ENCODE peak calls at places on chromosomes 7 and 10, in six cellular contexts. S is psoas muscle, F is fibroblast of the aortic adventitia, T is IMR-90, Z is left ventricle myocardium inferior, D is endothelial cell. K is an unnamed sample.

GRCh38 chr10:51176976-51177690 is 102.8 kb downstream of the PRKG1 start:
- DNase-seq in D (no peak), T (peak), Z (no peak), S (no peak), F (peak), K (peak)

GRCh38 chr10:100370976-100371706 is 24.1 kb downstream of the SCD start:
- DNase-seq in S (peak), F (peak), D (peak), Z (peak), T (peak), K (peak)

GRCh38 chr10:33793793-33794192 is 459.3 kb upstream of the NRP1 start:
- DNase-seq in D (no peak), S (no peak), F (no peak), Z (no peak), T (no peak), K (no peak)

GRCh38 chr10:131933016-131933694 is 32.3 kb downstream of the PPP2R2D start:
- DNase-seq in D (no peak), F (peak), T (no peak), S (no peak), Z (no peak), K (no peak)

GRCh38 chr7:102412548-102412947 is 16.4 kb downstream of the PRKRIP1 start:
- DNase-seq in Z (peak), S (peak), D (no peak), T (peak), F (peak), K (peak)

GRCh38 chr7:34675749-34676374 is 17.8 kb downstream of the NPSR1 start:
- DNase-seq in F (peak), S (no peak), D (peak), Z (no peak), T (no peak), K (peak)

GRCh38 chr7:30912986-30913671 is 1.5 kb downstream of the AQP1 start:
- DNase-seq in S (no peak), Z (no peak), T (no peak), F (no peak), D (no peak), K (no peak)

GRCh38 chr10:129968020-129968861 is 4.2 kb upstream of the EBF3 start:
- DNase-seq in S (peak), F (no peak), T (no peak), Z (no peak), D (peak), K (no peak)

GRCh38 chr10:34815174-34816066 is at the start of gene PARD3:
- DNase-seq in Z (peak), S (peak), T (peak), F (peak), D (peak), K (peak)

GRCh38 chr7:120163449-120163848 is 109.5 kb upstream of the KCND2 start:
- DNase-seq in S (no peak), D (no peak), Z (no peak), T (no peak), F (no peak), K (no peak)

DNA sequence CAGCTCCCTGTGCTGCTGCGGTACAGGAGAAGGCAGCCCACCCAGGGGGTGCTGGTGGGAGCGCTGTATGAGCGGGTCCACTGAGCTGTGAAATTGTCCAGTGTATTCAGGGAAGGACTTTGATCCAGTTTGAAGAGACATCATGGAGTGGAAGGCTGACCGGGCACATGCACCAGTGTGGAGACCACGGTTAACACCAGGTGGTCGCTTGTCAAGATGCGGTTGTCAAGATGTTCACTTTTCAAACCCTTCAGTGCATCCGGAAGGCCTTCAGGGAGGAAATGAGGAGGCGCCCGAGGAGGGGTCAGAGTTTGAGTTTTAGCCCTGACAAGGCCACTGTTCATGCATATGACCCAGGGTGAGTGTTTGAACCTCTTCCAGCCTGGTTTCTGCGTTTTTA is 6.1 kb downstream of the DOCK1 start:
- DNase-seq in D (no peak), Z (no peak), S (no peak), T (no peak), F (no peak), K (no peak)
- TF ChIP-seq CTCF in D (no peak), Z (no peak), S (no peak), T (no peak), F (no peak), K (no peak)

GRCh38 chr10:81843042-81843441 is 32.0 kb upstream of the NRG3 start:
- DNase-seq in F (no peak), D (no peak), Z (no peak), S (no peak), T (no peak), K (no peak)

GRCh38 chr10:81838950-81839349 is 36.0 kb upstream of the NRG3 start:
- DNase-seq in F (no peak), D (peak), Z (no peak), T (no peak), S (no peak), K (peak)
- TF ChIP-seq CTCF in F (no peak), D (no peak), Z (no peak), T (no peak), S (no peak), K (peak)

DNA sequence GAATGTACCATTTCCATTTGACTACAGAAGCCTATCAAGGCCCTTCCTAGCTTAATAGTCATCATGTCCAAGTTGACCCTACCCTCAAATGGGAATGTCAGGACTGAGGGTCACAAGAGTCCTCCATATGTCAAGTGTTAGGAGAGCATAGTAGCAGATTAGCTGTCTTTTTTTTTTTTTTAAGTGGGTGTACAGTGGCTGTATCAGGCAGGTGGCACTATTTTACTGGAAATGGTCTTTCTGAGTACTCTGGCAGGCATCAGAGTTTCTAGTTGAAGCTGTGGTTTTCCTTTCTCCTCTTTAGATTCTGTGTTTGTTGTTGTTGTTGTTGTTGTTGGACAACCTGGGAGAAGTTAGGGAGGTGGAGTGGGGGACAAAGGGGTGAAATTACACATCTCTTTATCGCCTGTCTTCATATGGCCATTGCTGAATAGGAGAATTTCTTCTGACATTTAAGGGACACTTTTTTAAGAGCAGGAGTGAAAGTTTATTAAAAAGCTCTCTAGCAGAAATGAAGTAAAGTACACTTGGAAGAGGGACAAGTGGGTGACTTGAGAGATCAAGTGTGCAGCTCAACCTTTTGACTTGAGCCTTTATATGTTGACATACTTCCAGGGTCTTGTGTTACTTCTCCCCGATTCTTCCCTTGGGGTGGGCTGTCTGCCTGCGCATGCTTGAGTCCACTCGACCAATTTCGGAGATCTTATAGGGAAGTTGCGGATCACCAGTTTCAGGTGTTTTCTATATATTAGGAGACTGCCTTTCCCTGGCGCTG is 104.1 kb upstream of the FOXP2 start:
- DNase-seq in S (no peak), T (no peak), F (peak), D (no peak), Z (no peak), K (peak)
- TF ChIP-seq CTCF in S (peak), T (no peak), F (no peak), D (no peak), Z (no peak), K (no peak)

GRCh38 chr7:265998-266850 is 23.7 kb upstream of the FOXL3 start:
- DNase-seq in Z (no peak), S (peak), D (no peak), T (no peak), F (no peak), K (no peak)

GRCh38 chr7:264541-265191 is 25.3 kb upstream of the FOXL3 start:
- DNase-seq in D (no peak), F (no peak), T (no peak), S (peak), Z (no peak), K (no peak)

GRCh38 chr7:265192-265997 is 24.6 kb upstream of the FOXL3 start:
- DNase-seq in F (no peak), S (peak), T (no peak), D (no peak), Z (no peak), K (no peak)

GRCh38 chr7:268991-269390 is 21.0 kb upstream of the FOXL3 start:
- DNase-seq in D (no peak), F (no peak), T (no peak), Z (no peak), S (no peak), K (no peak)

GRCh38 chr7:266851-267840 is 22.8 kb upstream of the FOXL3 start:
- DNase-seq in F (no peak), T (no peak), D (no peak), Z (no peak), S (peak), K (no peak)
- TF ChIP-seq CTCF in F (peak), T (peak), D (no peak), Z (peak), S (peak), K (no peak)

GRCh38 chr10:127243490-127244272 is 47.3 kb upstream of the INSYN2A start:
- DNase-seq in F (peak), Z (no peak), S (no peak), D (peak), T (peak), K (peak)
- TF ChIP-seq CTCF in F (peak), Z (peak), S (no peak), D (peak), T (peak), K (peak)

GRCh38 chr7:23100697-23101096 is 4.9 kb upstream of the KLHL7 start:
- DNase-seq in S (no peak), T (no peak), D (no peak), Z (no peak), F (no peak), K (no peak)
- TF ChIP-seq CTCF in S (no peak), T (no peak), D (no peak), Z (peak), F (no peak), K (no peak)

GRCh38 chr7:153886506-153887391 is 165.4 kb upstream of the DPP6 start:
- DNase-seq in F (no peak), T (no peak), S (peak), Z (no peak), D (peak), K (no peak)
- TF ChIP-seq CTCF in F (no peak), T (no peak), S (no peak), Z (no peak), D (peak), K (no peak)

GRCh38 chr10:103456074-103456660 is 2.5 kb downstream of the CALHM1 start:
- DNase-seq in F (no peak), T (no peak), S (no peak), D (no peak), Z (no peak), K (no peak)
- TF ChIP-seq CTCF in F (no peak), T (no peak), S (no peak), D (no peak), Z (no peak), K (no peak)

K was measured in fibroblast of pulmonary artery.